ENCODE peak calls at places on chromosomes 12 and 14, in five cellular contexts. X is stimulated activated CD4-positive, alpha-beta T cell treated with anti-CD3 and anti-CD28 coated beads, Interleukin-15, amount 100 ng/mL, for 24 hours; C is activated T-cell treated with anti-CD3 and anti-CD28 coated beads for 1 hour; S is AG08395; L is non-pigmented ciliary epithelial cell. W is an unnamed sample.

GRCh38 chr14:70804556-70805162 is 4.7 kb downstream of the MAP3K9 start:
- DNase-seq in L (no peak), X (no peak), S (no peak), C (no peak), W (no peak)

GRCh38 chr12:57725851-57726150 is 12.7 kb downstream of the AGAP2 start:
- DNase-seq in C (no peak), L (no peak), X (no peak), S (no peak), W (no peak)

GRCh38 chr12:121443911-121444841 is 44.3 kb downstream of the RNF34 start:
- DNase-seq in C (no peak), X (no peak), S (no peak), L (no peak), W (no peak)

GRCh38 chr12:64175254-64175945 is 46.7 kb downstream of the KICS2 start:
- DNase-seq in S (peak), L (no peak), C (no peak), X (no peak), W (no peak)

GRCh38 chr12:26340649-26341048 is 145.3 kb downstream of the SSPN start:
- DNase-seq in L (no peak), C (no peak), S (no peak), X (no peak), W (no peak)

GRCh38 chr12:68356060-68356748 is 24.0 kb upstream of the MDM1 start:
- DNase-seq in C (no peak), S (no peak), X (no peak), L (no peak), W (no peak)

GRCh38 chr12:63846249-63846967 is 1.9 kb downstream of the SRGAP1 start:
- DNase-seq in C (no peak), S (no peak), X (no peak), L (no peak), W (no peak)

GRCh38 chr14:88185843-88186242 is 137.2 kb downstream of the KCNK10 start:
- DNase-seq in S (no peak), X (no peak), L (no peak), C (no peak), W (no peak)

GRCh38 chr12:54538136-54538700 is 11.2 kb upstream of the PDE1B start:
- DNase-seq in L (no peak), S (no peak), C (no peak), X (no peak), W (no peak)

GRCh38 chr12:78305808-78306207 is 475.1 kb downstream of the NAV3 start:
- DNase-seq in X (no peak), C (no peak), L (no peak), S (no peak), W (no peak)

GRCh38 chr12:98594050-98594853 is 766 bp downstream of the SLC25A3 start:
- DNase-seq in C (peak), X (peak), L (no peak), S (peak), W (peak)

GRCh38 chr12:3556716-3557115 is 65.7 kb downstream of the PRMT8 start:
- DNase-seq in C (no peak), S (no peak), L (no peak), X (no peak), W (no peak)

GRCh38 chr14:74826574-74826973 is 49.4 kb downstream of the PROX2 start:
- DNase-seq in S (no peak), X (no peak), L (no peak), C (no peak), W (no peak)

GRCh38 chr12:2960996-2961616 is 1.9 kb downstream of the TEAD4 start:
- DNase-seq in L (no peak), C (no peak), X (no peak), S (no peak), W (no peak)

GRCh38 chr14:95220663-95221231 is 63.4 kb upstream of the DICER1 start:
- DNase-seq in L (peak), S (no peak), X (no peak), C (no peak), W (no peak)

GRCh38 chr14:61502459-61503093 is 181.2 kb downstream of the PRKCH start:
- DNase-seq in S (no peak), X (peak), C (no peak), L (no peak), W (no peak)

GRCh38 chr12:62724947-62725447 is 210.0 kb downstream of the PPM1H start:
- DNase-seq in C (no peak), X (no peak), L (peak), S (peak), W (no peak)

GRCh38 chr14:74913986-74914573 is 9.0 kb downstream of the RPS6KL1 start:
- DNase-seq in C (no peak), S (peak), X (no peak), L (peak), W (peak)

GRCh38 chr14:23864856-23865255 is 88.7 kb upstream of the DHRS4 start:
- DNase-seq in S (no peak), X (no peak), C (no peak), L (no peak), W (no peak)

GRCh38 chr14:55938249-55938791 is 179.9 kb upstream of the PELI2 start:
- DNase-seq in S (peak), C (no peak), X (no peak), L (no peak), W (no peak)

GRCh38 chr12:124464062-124464461 is 103.3 kb downstream of the NCOR2 start:
- DNase-seq in C (no peak), X (no peak), S (no peak), L (no peak), W (no peak)

GRCh38 chr12:107079172-107080011 is 14.0 kb downstream of the CRY1 start:
- DNase-seq in C (no peak), X (no peak), L (no peak), S (peak), W (no peak)

W was measured in mesothelial cell of epicardium.